ENCODE peak calls at places on chromosomes 16 and 17, in seven cellular contexts. O is stimulated activated CD8-positive, alpha-beta memory T cell treated with anti-CD3 and anti-CD28 coated beads, Interleukin-4, amount 100 ng/mL, for 24 hours; I is endothelial cell; H is uterus; V is LNCaP clone FGC; K is NCI-H1694; C is HuH-7.5. D is an unnamed sample.

GRCh38 chr16:69443809-69444611 is 19.6 kb downstream of the CYB5B start:
- DNase-seq in V (no peak), O (no peak), H (peak; percentile 51), C (no peak), I (no peak), K (no peak), D (no peak)

GRCh38 chr17:27326051-27326450 is 32.1 kb downstream of the WSB1 start:
- DNase-seq in O (no peak), H (no peak), I (no peak), C (no peak), V (no peak), K (no peak), D (no peak)

GRCh38 chr17:77248216-77249054 is 107.7 kb downstream of the SEC14L1 start:
- DNase-seq in O (no peak), K (peak; percentile 41), I (no peak), C (no peak), V (no peak), H (no peak), D (no peak)

GRCh38 chr16:83609178-83609577 is 198.6 kb upstream of the HSBP1 start:
- DNase-seq in V (no peak), I (no peak), H (no peak), K (no peak), O (no peak), C (no peak), D (no peak)

GRCh38 chr16:75304521-75305363 is 53.3 kb upstream of the BCAR1 start:
- DNase-seq in C (no peak), I (no peak), K (peak; percentile 27), H (no peak), V (no peak), O (no peak), D (no peak)

GRCh38 chr17:53649201-53649600 is 173.5 kb upstream of the KIF2B start:
- DNase-seq in V (no peak), H (no peak), C (no peak), K (no peak), I (no peak), O (no peak), D (no peak)

GRCh38 chr16:76450890-76451289 is 173.7 kb downstream of the CNTNAP4 start:
- DNase-seq in V (no peak), I (no peak), H (no peak), O (no peak), K (no peak), C (no peak), D (no peak)

GRCh38 chr17:72004011-72004427 is 116.8 kb upstream of the SOX9 start:
- DNase-seq in V (no peak), I (no peak), K (no peak), H (no peak), C (no peak), O (no peak), D (no peak)

GRCh38 chr16:75080205-75081029 is 36.2 kb downstream of the LDHD start:
- DNase-seq in O (no peak), K (no peak), C (no peak), H (no peak), I (no peak), V (no peak), D (no peak)

GRCh38 chr17:41483991-41484826 is 3.3 kb upstream of the KRT35 start:
- DNase-seq in H (no peak), V (peak; percentile 33), K (no peak), C (no peak), O (no peak), I (no peak), D (no peak)

GRCh38 chr16:82884320-82884898 is 257.6 kb downstream of the CDH13 start:
- DNase-seq in C (no peak), H (no peak), K (no peak), O (no peak), V (no peak), I (no peak), D (no peak)

GRCh38 chr16:62870554-62870953 is 834.3 kb upstream of the CDH8 start:
- DNase-seq in I (no peak), C (no peak), O (no peak), K (no peak), H (no peak), V (no peak), D (no peak)

GRCh38 chr17:19386276-19386863 is 620 bp downstream of the MFAP4 start:
- DNase-seq in O (no peak), H (peak; percentile 91), V (no peak), I (no peak), C (no peak), K (no peak), D (no peak)

GRCh38 chr16:81485225-81485624 is 40.6 kb downstream of the CMIP start:
- DNase-seq in I (no peak), C (no peak), K (no peak), H (no peak), O (no peak), V (no peak), D (no peak)

GRCh38 chr16:65875362-65876199 is 490.9 kb upstream of the CDH5 start:
- DNase-seq in V (no peak), K (no peak), I (no peak), H (no peak), O (no peak), C (no peak), D (no peak)

GRCh38 chr17:20935740-20936139 is 107.1 kb downstream of the USP22 start:
- DNase-seq in V (peak; percentile 75), C (no peak), O (no peak), K (no peak), H (no peak), I (no peak), D (no peak)

GRCh38 chr16:68825427-68825826 is 17.9 kb upstream of the TANGO6 start:
- DNase-seq in H (no peak), K (no peak), V (no peak), C (no peak), I (no peak), O (no peak), D (no peak)

GRCh38 chr16:79170565-79171242 is 429.8 kb downstream of the MAF start:
- DNase-seq in I (no peak), H (peak; percentile 29), O (no peak), C (no peak), K (no peak), V (no peak), D (no peak)

GRCh38 chr17:17988427-17988945 is 15.8 kb downstream of the DRC3 start:
- DNase-seq in H (no peak), I (no peak), O (no peak), V (no peak), K (no peak), C (no peak), D (no peak)

GRCh38 chr16:22670551-22670970 is 143.4 kb upstream of the HS3ST2 start:
- DNase-seq in K (no peak), V (no peak), O (no peak), C (peak; percentile 56), H (no peak), I (peak; percentile 29), D (peak; percentile 32)

GRCh38 chr16:15493416-15494181 is 59.2 kb downstream of the BMERB1 start:
- DNase-seq in K (peak; percentile 56), H (peak; percentile 69), O (no peak), V (no peak), I (no peak), C (no peak), D (peak; percentile 69)

GRCh38 chr16:87336850-87337240 is 19.7 kb upstream of the C16orf95 start:
- DNase-seq in H (no peak), I (no peak), O (no peak), V (no peak), C (no peak), K (no peak), D (no peak)

GRCh38 chr16:78448658-78449327 is 349.3 kb downstream of the WWOX start:
- DNase-seq in O (no peak), C (no peak), I (no peak), H (no peak), V (no peak), K (no peak), D (no peak)

GRCh38 chr16:57504491-57504890 is 18.2 kb upstream of the DOK4 start:
- DNase-seq in C (no peak), V (no peak), O (no peak), H (no peak), K (no peak), I (no peak), D (no peak)

GRCh38 chr17:3647769-3648540 is 11.4 kb downstream of the CTNS start:
- DNase-seq in O (no peak), H (no peak), K (peak; percentile 61), C (peak; percentile 56), I (peak; percentile 73), V (no peak), D (peak; percentile 74)

GRCh38 chr16:86227801-86228200 is 282.5 kb upstream of the FOXF1 start:
- DNase-seq in I (no peak), O (no peak), V (no peak), H (no peak), K (no peak), C (no peak), D (no peak)

GRCh38 chr16:30532285-30533145 is 2.1 kb downstream of the ZNF747 start:
- DNase-seq in C (no peak), V (no peak), O (no peak), I (no peak), K (no peak), H (no peak), D (no peak)

GRCh38 chr16:1650131-1650530 is 27.9 kb upstream of the JPT2 start:
- DNase-seq in K (no peak), I (no peak), H (no peak), C (no peak), O (no peak), V (no peak), D (no peak)

GRCh38 chr17:73203135-73203787 is 10.4 kb downstream of the COG1 start:
- DNase-seq in C (no peak), I (no peak), K (no peak), V (peak; percentile 96), O (no peak), H (peak; percentile 26), D (no peak)

GRCh38 chr17:65228734-65229390 is 91.7 kb downstream of the RGS9 start:
- DNase-seq in V (no peak), H (no peak), O (no peak), K (no peak), I (no peak), C (no peak), D (no peak)

GRCh38 chr16:66928702-66929388 is 3.5 kb upstream of the RRAD start:
- DNase-seq in I (no peak), K (peak; percentile 35), O (no peak), C (no peak), V (no peak), H (no peak), D (peak; percentile 84)

GRCh38 chr16:57977418-57978069 is 6.6 kb upstream of the CNGB1 start:
- DNase-seq in O (no peak), I (no peak), K (no peak), H (no peak), C (no peak), V (no peak), D (peak; percentile 51)

GRCh38 chr17:38453951-38454421 is 25.7 kb downstream of the ARHGAP23 start:
- DNase-seq in O (no peak), K (peak; percentile 47), C (no peak), H (peak; percentile 56), I (no peak), V (no peak), D (no peak)

GRCh38 chr17:48150602-48151001 is 43.0 kb downstream of the SNX11 start:
- DNase-seq in H (no peak), K (no peak), C (no peak), I (no peak), V (no peak), O (no peak), D (peak; percentile 87)

GRCh38 chr16:88468289-88469129 is 15.4 kb downstream of the ZFPM1 start:
- DNase-seq in C (peak; percentile 98), I (peak; percentile 45), V (no peak), K (no peak), H (no peak), O (no peak), D (peak; percentile 63)

GRCh38 chr17:2634361-2634960 is 41.0 kb downstream of the PAFAH1B1 start:
- DNase-seq in C (no peak), H (no peak), O (no peak), V (no peak), K (no peak), I (no peak), D (no peak)

GRCh38 chr17:73091770-73092517 is 544 bp downstream of the SLC39A11 start:
- DNase-seq in O (no peak), C (peak; percentile 22), H (peak; percentile 25), V (no peak), I (peak; percentile 7), K (no peak), D (peak; percentile 33)

GRCh38 chr16:12613131-12613991 is 190.3 kb downstream of the CPPED1 start:
- DNase-seq in C (peak; percentile 27), V (peak; percentile 35), H (no peak), O (peak; percentile 26), K (no peak), I (no peak), D (no peak)